ENCODE peak calls at places on chromosomes 16 and 17, in ten cellular contexts. Z, B, R, U, G, V, H, N, A and L are unnamed samples.

GRCh38 chr16:56336071-56336688 is 89.2 kb downstream of the AMFR start:
- DNase-seq in Z (no peak), B (peak), R (no peak), U (no peak), G (no peak), V (no peak), H (no peak), N (no peak), A (no peak), L (no peak)

GRCh38 chr16:57265850-57266530 is 18.5 kb downstream of the PLLP start:
- DNase-seq in Z (no peak), B (peak), R (peak), U (peak), G (no peak), V (no peak), H (peak), N (peak), A (no peak), L (no peak)

GRCh38 chr17:2282297-2282873 is 21.2 kb downstream of the SMG6 start:
- DNase-seq in Z (no peak), B (peak), R (peak), U (no peak), G (no peak), V (no peak), H (no peak), N (no peak), A (no peak), L (no peak)

GRCh38 chr17:41689497-41690299 is 1.0 kb downstream of the EIF1 start:
- DNase-seq in Z (no peak), B (no peak), R (peak), U (no peak), G (no peak), V (peak), H (peak), N (no peak), A (no peak), L (no peak)

GRCh38 chr16:17845031-17845430 is 374.3 kb upstream of the XYLT1 start:
- DNase-seq in Z (no peak), B (no peak), R (no peak), U (no peak), G (peak), V (no peak), H (no peak), N (peak), A (no peak), L (no peak)

GRCh38 chr16:29790949-29791844 is 646 bp downstream of the KIF22 start:
- DNase-seq in Z (no peak), B (no peak), R (peak), U (no peak), G (no peak), V (no peak), H (no peak), N (no peak), A (no peak), L (no peak)

GRCh38 chr17:75619506-75620431 is 13.5 kb upstream of the SMIM5 start:
- DNase-seq in Z (no peak), B (no peak), R (peak), U (no peak), G (no peak), V (peak), H (peak), N (no peak), A (no peak), L (no peak)

GRCh38 chr16:85326113-85326793 is 214.0 kb upstream of the CIBAR2 start:
- DNase-seq in Z (no peak), B (no peak), R (no peak), U (no peak), G (no peak), V (no peak), H (no peak), N (no peak), A (no peak), L (no peak)

GRCh38 chr17:39209317-39210092 is 9.4 kb downstream of the RPL19 start:
- DNase-seq in Z (peak), B (no peak), R (peak), U (no peak), G (peak), V (no peak), H (peak), N (peak), A (peak), L (peak)

GRCh38 chr17:22374741-22375140 is 682.4 kb downstream of the KCNJ18 start:
- DNase-seq in Z (no peak), B (no peak), R (no peak), U (no peak), G (no peak), V (no peak), H (no peak), N (no peak), A (no peak), L (no peak)

GRCh38 chr16:24499193-24499814 is 40.1 kb upstream of the RBBP6 start:
- DNase-seq in Z (no peak), B (peak), R (peak), U (no peak), G (peak), V (peak), H (peak), N (peak), A (no peak), L (no peak)

GRCh38 chr17:35017021-35017420 is 36.7 kb downstream of the LIG3 start:
- DNase-seq in Z (no peak), B (no peak), R (no peak), U (no peak), G (no peak), V (no peak), H (no peak), N (no peak), A (no peak), L (no peak)

GRCh38 chr16:87501117-87501516 is 8.3 kb upstream of the ZCCHC14 start:
- DNase-seq in Z (no peak), B (no peak), R (no peak), U (no peak), G (no peak), V (no peak), H (no peak), N (no peak), A (no peak), L (no peak)

GRCh38 chr16:1125471-1125870 is 27.4 kb upstream of the CACNA1H start:
- DNase-seq in Z (no peak), B (peak), R (no peak), U (peak), G (peak), V (no peak), H (peak), N (peak), A (no peak), L (peak)

GRCh38 chr17:74806334-74806733 is 30.2 kb upstream of the NAT9 start:
- DNase-seq in Z (no peak), B (no peak), R (no peak), U (no peak), G (no peak), V (no peak), H (no peak), N (no peak), A (no peak), L (no peak)

GRCh38 chr17:40695874-40696472 is 7.6 kb downstream of the KRT24 start:
- DNase-seq in Z (no peak), B (no peak), R (no peak), U (no peak), G (no peak), V (no peak), H (no peak), N (no peak), A (no peak), L (no peak)

GRCh38 chr17:19307521-19307920 is 55.0 kb downstream of the B9D1 start:
- DNase-seq in Z (no peak), B (no peak), R (no peak), U (no peak), G (no peak), V (no peak), H (no peak), N (no peak), A (no peak), L (no peak)

GRCh38 chr16:1152651-1153259 is at the start of gene CACNA1H:
- DNase-seq in Z (peak), B (peak), R (no peak), U (peak), G (no peak), V (peak), H (no peak), N (peak), A (peak), L (peak)

GRCh38 chr16:29645699-29646187 is 17.3 kb upstream of the SPN start:
- DNase-seq in Z (no peak), B (no peak), R (no peak), U (no peak), G (no peak), V (no peak), H (no peak), N (no peak), A (no peak), L (no peak)

GRCh38 chr17:9456265-9456664 is 119.4 kb downstream of the STX8 start:
- DNase-seq in Z (no peak), B (no peak), R (peak), U (no peak), G (no peak), V (no peak), H (no peak), N (no peak), A (no peak), L (no peak)

GRCh38 chr16:8458481-8458880 is 131.8 kb downstream of the TMEM114 start:
- DNase-seq in Z (no peak), B (no peak), R (no peak), U (no peak), G (no peak), V (no peak), H (no peak), N (no peak), A (no peak), L (no peak)

GRCh38 chr16:883340-883739 is 82.8 kb upstream of the GNG13 start:
- DNase-seq in Z (no peak), B (no peak), R (no peak), U (no peak), G (no peak), V (no peak), H (no peak), N (no peak), A (no peak), L (no peak)